ENCODE peak calls at places on chromosomes 2 and 18, in six cellular contexts. L is astrocyte; M is psoas muscle; V is stimulated activated CD8-positive, alpha-beta memory T cell treated with anti-CD3 and anti-CD28 coated beads, Interleukin-2, amount 100 ng/mL, for 1 hour; K is iris pigment epithelial cell; U is left lung. P is an unnamed sample.

GRCh38 chr2:88711331-88711730 is 19.9 kb downstream of the RPIA start:
- DNase-seq in L (no peak), M (no peak), V (no peak), K (no peak), U (no peak), P (no peak)

GRCh38 chr18:47911877-47912276 is 18.6 kb downstream of the SMAD2 start:
- DNase-seq in L (no peak), M (no peak), V (no peak), K (no peak), U (no peak), P (no peak)

GRCh38 chr2:106965611-106966010 is 79.6 kb upstream of the ST6GAL2 start:
- DNase-seq in L (no peak), M (no peak), V (no peak), K (no peak), U (no peak), P (no peak)

GRCh38 chr2:23009545-23010149 is 375.3 kb upstream of the KLHL29 start:
- DNase-seq in L (peak; percentile 0), M (peak; percentile 61), V (no peak), K (peak; percentile 39), U (no peak), P (peak; percentile 0)

GRCh38 chr2:236538242-236538641 is 31.4 kb upstream of the ACKR3 start:
- DNase-seq in L (no peak), M (no peak), V (no peak), K (no peak), U (no peak), P (no peak)

GRCh38 chr2:229591611-229592010 is 122.7 kb downstream of the DNER start:
- DNase-seq in L (no peak), M (no peak), V (no peak), K (no peak), U (no peak), P (no peak)

GRCh38 chr2:179021258-179021657 is 28.7 kb downstream of the CCDC141 start:
- DNase-seq in L (no peak), M (no peak), V (no peak), K (no peak), U (no peak), P (no peak)

GRCh38 chr2:71455741-71456569 is 2.6 kb downstream of the DYSF start:
- DNase-seq in L (peak; percentile 12), M (no peak), V (no peak), K (no peak), U (no peak), P (no peak)

GRCh38 chr2:100813527-100813926 is 6.4 kb upstream of the NPAS2 start:
- DNase-seq in L (peak; percentile 53), M (no peak), V (no peak), K (peak; percentile 73), U (no peak), P (peak; percentile 47)

GRCh38 chr2:43255249-43255960 is 29.0 kb upstream of the ZFP36L2 start:
- DNase-seq in L (peak; percentile 75), M (no peak), V (no peak), K (no peak), U (no peak), P (no peak)

GRCh38 chr2:60550151-60550983 is 3.1 kb downstream of the BCL11A start:
- DNase-seq in L (peak; percentile 74), M (peak; percentile 67), V (no peak), K (peak; percentile 90), U (peak; percentile 88), P (peak; percentile 95)

GRCh38 chr18:58861353-58861752 is 3.3 kb upstream of the ZNF532 start:
- DNase-seq in L (no peak), M (no peak), V (no peak), K (no peak), U (no peak), P (peak; percentile 34)

GRCh38 chr2:240988146-240988545 is 10.3 kb upstream of the SNED1 start:
- DNase-seq in L (no peak), M (peak; percentile 44), V (no peak), K (no peak), U (no peak), P (peak; percentile 34)

GRCh38 chr18:47749195-47749973 is 181.1 kb downstream of the SMAD2 start:
- DNase-seq in L (peak; percentile 5), M (peak; percentile 88), V (peak; percentile 66), K (peak; percentile 32), U (peak; percentile 98), P (peak; percentile 86)

GRCh38 chr2:20211420-20211819 is 13.5 kb downstream of the SDC1 start:
- DNase-seq in L (no peak), M (no peak), V (no peak), K (no peak), U (no peak), P (no peak)

GRCh38 chr2:144020047-144020446 is 499.9 kb downstream of the ZEB2 start:
- DNase-seq in L (no peak), M (no peak), V (no peak), K (no peak), U (no peak), P (no peak)

GRCh38 chr2:132497591-132497990 is 81.0 kb downstream of the GPR39 start:
- DNase-seq in L (no peak), M (no peak), V (no peak), K (peak; percentile 60), U (no peak), P (peak; percentile 43)

GRCh38 chr2:168443818-168444217 is 12.3 kb upstream of the CERS6 start:
- DNase-seq in L (no peak), M (no peak), V (no peak), K (no peak), U (no peak), P (no peak)

GRCh38 chr2:45177870-45178269 is 168.6 kb upstream of the SIX2 start:
- DNase-seq in L (peak; percentile 98), M (no peak), V (no peak), K (peak; percentile 96), U (no peak), P (peak; percentile 97)

GRCh38 chr2:176174850-176175728 is 13.4 kb upstream of the HOXD1 start:
- DNase-seq in L (peak; percentile 39), M (no peak), V (no peak), K (no peak), U (no peak), P (no peak)

GRCh38 chr2:191301971-191302370 is 56.8 kb downstream of the MYO1B start:
- DNase-seq in L (no peak), M (no peak), V (no peak), K (no peak), U (no peak), P (no peak)

P was measured in adipocyte.